ENCODE peak calls at places on chromosome 15, in six cellular contexts. I, W, L, P, Y and B are unnamed samples. For H3K9me3, the result is how much of the 10 kb centered on the place peaks cover.

GRCh38 chr15:76328106-76328696 is 8.4 kb upstream of the ISL2 start:
- DNase-seq in I (no peak), P (no peak), W (no peak), L (no peak), Y (no peak), B (peak)

GRCh38 chr15:56734013-56734625 is 810 bp upstream of the ZNF280D start:
- DNase-seq in L (no peak), P (no peak), W (no peak), Y (peak), I (no peak), B (peak)

GRCh38 chr15:31376511-31376910 is 49.9 kb downstream of the KLF13 start:
- DNase-seq in P (no peak), W (no peak), I (no peak), Y (no peak), L (no peak), B (no peak)

GRCh38 chr15:76259392-76259791 is 51.9 kb downstream of the ETFA start:
- DNase-seq in W (no peak), L (no peak), Y (no peak), I (no peak), P (no peak), B (no peak)

GRCh38 chr15:83036253-83036652 is 24.8 kb upstream of the C15orf40 start:
- DNase-seq in W (no peak), Y (no peak), P (no peak), I (no peak), L (no peak), B (no peak)

GRCh38 chr15:51888593-51889195 is 59.2 kb downstream of the TMOD3 start:
- DNase-seq in L (no peak), I (no peak), W (no peak), Y (peak), P (peak), B (peak)

GRCh38 chr15:80384442-80384841 is 19.7 kb upstream of the ARNT2 start:
- DNase-seq in W (no peak), I (no peak), L (no peak), P (peak), Y (no peak), B (no peak)

GRCh38 chr15:38883987-38884386 is 319.4 kb upstream of the RASGRP1 start:
- DNase-seq in I (no peak), Y (no peak), L (no peak), P (peak), W (no peak), B (no peak)

GRCh38 chr15:92069308-92070244 is 216.1 kb downstream of the SLCO3A1 start:
- DNase-seq in L (no peak), P (no peak), I (no peak), Y (peak), W (peak), B (peak)

GRCh38 chr15:70503798-70504304 is 259.5 kb downstream of the UACA start:
- DNase-seq in L (no peak), Y (no peak), P (no peak), W (no peak), I (no peak), B (no peak)

GRCh38 chr15:67066041-67067021 is 929 bp downstream of the SMAD3 start:
- DNase-seq in W (no peak), I (no peak), Y (peak), P (peak), L (no peak), B (no peak)

GRCh38 chr15:70023064-70023768 is 74.5 kb downstream of the TLE3 start:
- DNase-seq in W (peak), I (no peak), Y (peak), L (no peak), P (no peak), B (no peak)

GRCh38 chr15:68481321-68481720 is 49.4 kb upstream of the ITGA11 start:
- DNase-seq in L (no peak), I (no peak), P (no peak), Y (no peak), W (no peak), B (no peak)

GRCh38 chr15:90883526-90883931 is 775 bp upstream of the FES start:
- DNase-seq in W (no peak), Y (no peak), I (no peak), L (no peak), P (no peak), B (no peak)

GRCh38 chr15:47496343-47497185 is 220.7 kb upstream of the SEMA6D start:
- DNase-seq in I (no peak), L (no peak), W (no peak), Y (no peak), P (no peak), B (no peak)

GRCh38 chr15:31265090-31265870 is 61.4 kb upstream of the KLF13 start:
- DNase-seq in I (no peak), L (peak), W (no peak), P (no peak), Y (no peak), B (no peak)

GRCh38 chr15:96338772-96339661 is 8.5 kb downstream of the NR2F2 start:
- DNase-seq in W (no peak), I (no peak), P (no peak), Y (no peak), L (peak), B (no peak)

GRCh38 chr15:98315951-98316350 is 332.4 kb upstream of the IGF1R start:
- DNase-seq in Y (no peak), W (no peak), I (no peak), P (no peak), L (no peak), B (no peak)

GRCh38 chr15:34070003-34070402 is 31.0 kb upstream of the AVEN start:
- DNase-seq in I (no peak), W (no peak), L (no peak), P (no peak), Y (peak), B (peak)

GRCh38 chr15:77603616-77604406 is 28.9 kb downstream of the LINGO1 start:
- DNase-seq in P (peak), Y (no peak), L (no peak), W (no peak), I (no peak), B (no peak)

GRCh38 chr15:57551717-57552677 is 39.7 kb upstream of the MYZAP start:
- DNase-seq in L (peak), W (peak), Y (no peak), I (no peak), P (no peak), B (peak)

GRCh38 chr15:27638950-27639349 is 460.2 kb downstream of the OCA2 start:
- DNase-seq in L (no peak), P (peak), Y (no peak), I (no peak), W (no peak), B (no peak)

GRCh38 chr15:38455096-38455495 is 1.2 kb downstream of the FAM98B start:
- DNase-seq in I (no peak), W (no peak), L (no peak), P (no peak), Y (peak), B (no peak)

GRCh38 chr15:78691167-78691872 is 50.3 kb upstream of the CHRNB4 start:
- DNase-seq in P (no peak), L (no peak), Y (no peak), W (no peak), I (no peak), B (no peak)

GRCh38 chr15:100627789-100628395 is 25.5 kb downstream of the ASB7 start:
- DNase-seq in Y (peak), P (peak), I (peak), W (peak), L (peak), B (peak)

GRCh38 chr15:101657968-101658784 is 6.0 kb upstream of the TM2D3 start:
- DNase-seq in W (no peak), L (no peak), Y (peak), I (no peak), P (no peak), B (no peak)

GRCh38 chr15:92393994-92394326 is 279 bp downstream of the ST8SIA2 start:
- DNase-seq in L (no peak), Y (no peak), I (no peak), P (no peak), W (no peak), B (no peak)

GRCh38 chr15:89822951-89823701 is 8.5 kb upstream of the ANPEP start:
- DNase-seq in P (peak), Y (no peak), W (no peak), L (no peak), I (no peak), B (no peak)

GRCh38 chr15:89823836-89824606 is 9.4 kb upstream of the ANPEP start:
- DNase-seq in P (peak), I (no peak), Y (no peak), L (no peak), W (no peak), B (no peak)

GRCh38 chr15:89826671-89827655 is 12.3 kb upstream of the ANPEP start:
- DNase-seq in I (no peak), W (no peak), L (no peak), P (peak), Y (no peak), B (no peak)

GRCh38 chr15:89824607-89824867 is 9.9 kb upstream of the ANPEP start:
- DNase-seq in L (no peak), I (no peak), P (no peak), W (no peak), Y (no peak), B (no peak)

DNA sequence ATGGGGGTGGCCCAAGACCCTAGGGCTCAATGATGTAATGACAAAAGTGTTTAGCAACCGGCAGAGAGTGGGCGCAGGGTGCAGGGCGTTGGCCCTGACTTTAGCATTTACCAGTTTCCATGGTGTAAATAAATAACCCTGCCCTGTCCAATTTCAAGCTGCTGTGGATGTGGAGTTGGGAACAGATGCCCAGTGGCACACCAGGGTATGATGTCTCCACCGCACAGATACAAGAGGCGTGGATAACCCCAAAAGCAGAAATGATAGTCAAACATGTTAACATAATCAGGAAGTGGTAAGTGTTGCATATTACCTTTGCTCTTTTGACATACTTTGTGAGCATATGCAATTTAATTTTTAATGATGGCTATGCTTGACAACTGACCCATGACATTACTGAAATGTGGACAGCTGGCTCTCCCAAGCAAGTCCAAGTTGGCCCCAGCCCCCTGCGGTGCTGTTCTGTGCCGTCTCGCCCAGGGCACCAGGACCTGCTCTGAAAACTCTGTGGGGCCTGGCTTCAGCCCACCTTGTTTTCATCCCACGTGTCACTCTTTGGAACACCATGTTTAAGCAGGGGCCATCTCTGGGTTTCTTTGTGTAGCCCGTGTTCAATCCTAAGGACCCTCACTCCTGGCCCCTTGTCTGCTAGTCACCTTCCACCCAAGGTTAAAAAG is 10.8 kb upstream of the ANPEP start:
- DNase-seq in P (no peak), W (no peak), L (no peak), I (no peak), Y (no peak), B (no peak)
- H3K9me3 ChIP-seq in P (under half), W (under half), L (under half), I (under half), Y (under half), B (under half)

GRCh38 chr15:85398822-85399221 is 18.4 kb downstream of the AKAP13 start:
- DNase-seq in P (no peak), Y (no peak), I (no peak), W (no peak), L (no peak), B (no peak)

GRCh38 chr15:85401108-85401765 is 20.8 kb downstream of the AKAP13 start:
- DNase-seq in L (no peak), W (no peak), P (no peak), I (no peak), Y (no peak), B (no peak)

GRCh38 chr15:85397926-85398325 is 17.5 kb downstream of the AKAP13 start:
- DNase-seq in I (no peak), Y (no peak), W (no peak), P (no peak), L (no peak), B (no peak)

GRCh38 chr15:85397151-85397550 is 16.7 kb downstream of the AKAP13 start:
- DNase-seq in L (no peak), W (no peak), I (no peak), P (no peak), Y (no peak), B (no peak)

GRCh38 chr15:85399627-85400026 is 19.2 kb downstream of the AKAP13 start:
- DNase-seq in Y (no peak), I (no peak), W (no peak), P (no peak), L (no peak), B (no peak)
- TF ChIP-seq REST in Y (no peak), I (no peak), W (no peak), P (no peak), L (no peak), B (no peak)

GRCh38 chr15:59376735-59377134 is 4.1 kb upstream of the MYO1E start:
- DNase-seq in L (no peak), I (no peak), Y (no peak), W (no peak), P (no peak), B (peak)
- TF ChIP-seq CTCF in L (no peak), I (no peak), Y (no peak), W (no peak), P (peak), B (peak)

DNA sequence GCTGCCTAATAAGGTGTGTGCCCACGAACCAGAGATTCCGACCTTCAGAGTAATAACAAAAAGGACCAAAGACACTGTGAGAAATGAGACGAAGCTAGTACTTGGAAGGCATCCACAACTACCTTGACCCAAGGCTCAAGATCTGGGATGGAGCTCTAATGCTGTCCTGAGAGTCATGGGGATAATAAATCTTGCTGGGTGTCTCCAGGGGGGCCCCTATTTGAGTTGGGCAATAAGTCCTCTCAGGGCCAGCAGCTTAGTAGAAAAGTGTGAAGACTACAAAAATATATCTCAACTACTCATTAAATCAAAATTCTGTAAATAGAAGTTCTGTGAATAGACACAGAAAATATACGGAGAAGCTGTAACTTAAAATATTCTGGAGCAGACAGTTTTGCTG is 2.9 kb upstream of the NDN start:
- DNase-seq in Y (no peak), I (no peak), P (no peak), L (no peak), W (no peak), B (no peak)
- H3K9me3 ChIP-seq in Y (under half), I (under half), P (under half), L (under half), W (under half), B (under half)

GRCh38 chr15:64246364-64247189 is 83.8 kb upstream of the PPIB start:
- DNase-seq in W (peak), P (no peak), Y (peak), L (peak), I (peak), B (peak)
- TF ChIP-seq REST in W (no peak), P (no peak), Y (no peak), L (no peak), I (no peak), B (no peak)

DNA sequence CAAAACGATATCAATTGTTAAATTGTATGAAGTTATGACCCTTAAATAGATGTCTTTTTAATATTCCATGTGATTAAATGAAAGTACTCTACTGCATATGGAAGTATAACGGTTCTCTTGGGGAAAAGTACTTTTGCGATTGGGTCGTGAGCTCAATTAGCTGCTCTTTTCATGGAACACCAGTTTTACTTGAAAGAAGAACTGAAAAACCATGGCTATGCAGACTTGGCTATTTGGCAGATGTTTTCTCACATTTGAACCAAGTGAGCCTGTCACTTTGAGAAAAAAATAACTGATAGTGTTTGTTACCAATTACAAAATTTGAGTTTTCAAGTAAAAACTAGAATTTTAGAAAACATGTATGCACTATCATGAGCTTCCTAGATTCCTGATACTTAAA is 5.9 kb upstream of the INAFM2 start:
- DNase-seq in Y (no peak), L (no peak), I (no peak), W (no peak), P (no peak), B (no peak)
- TF ChIP-seq CTCF in Y (no peak), L (no peak), I (no peak), W (no peak), P (no peak), B (no peak)

GRCh38 chr15:22262613-22263020 is 182.3 kb downstream of the OR4M2 start:
- DNase-seq in L (no peak), I (no peak), P (no peak), W (no peak), Y (no peak), B (peak)

GRCh38 chr15:22259881-22260421 is 179.6 kb downstream of the OR4M2 start:
- DNase-seq in L (no peak), I (no peak), P (no peak), W (no peak), Y (no peak), B (no peak)

GRCh38 chr15:22265056-22265945 is 185.0 kb downstream of the OR4M2 start:
- DNase-seq in P (no peak), L (no peak), I (no peak), W (no peak), Y (no peak), B (no peak)

GRCh38 chr15:22265961-22266360 is 185.6 kb downstream of the OR4M2 start:
- DNase-seq in P (no peak), L (no peak), W (no peak), Y (no peak), I (no peak), B (no peak)

DNA sequence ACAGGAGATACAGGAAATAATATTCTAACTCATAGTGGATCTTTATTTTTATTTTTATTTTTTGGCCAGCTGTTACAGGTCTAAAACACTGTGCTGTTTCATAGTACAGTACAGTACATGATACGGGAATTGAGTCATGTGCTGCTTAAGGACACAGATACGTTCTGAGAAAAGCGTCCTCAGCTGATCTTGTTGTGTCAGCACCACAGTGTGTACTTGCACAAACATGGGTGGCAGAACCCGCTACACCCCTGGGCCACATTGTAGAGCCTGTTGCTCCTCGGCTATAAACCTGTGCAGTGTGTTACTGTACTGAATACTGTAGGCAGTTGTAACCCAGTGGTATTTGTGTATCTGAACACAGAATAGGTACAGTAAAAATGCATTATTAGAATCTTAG is 183.4 kb downstream of the OR4M2 start:
- DNase-seq in Y (no peak), I (no peak), P (no peak), L (no peak), W (no peak), B (no peak)
- H3K9me3 ChIP-seq in Y (under half), I (under half), P (under half), L (under half), W (under half), B (under half)

GRCh38 chr15:25176991-25177954 is 222.5 kb downstream of the SNRPN start:
- DNase-seq in P (peak), I (no peak), Y (no peak), W (no peak), L (no peak), B (no peak)

GRCh38 chr15:25177955-25178801 is 223.4 kb downstream of the SNRPN start:
- DNase-seq in I (no peak), Y (no peak), W (no peak), P (no peak), L (no peak), B (no peak)

GRCh38 chr15:25179673-25180511 is 225.1 kb downstream of the SNRPN start:
- DNase-seq in Y (no peak), W (no peak), P (no peak), I (no peak), L (no peak), B (no peak)

GRCh38 chr15:25180606-25181289 is 226.0 kb downstream of the SNRPN start:
- DNase-seq in W (no peak), I (no peak), Y (no peak), L (no peak), P (no peak), B (no peak)

GRCh38 chr15:25178835-25179672 is 224.3 kb downstream of the SNRPN start:
- DNase-seq in W (no peak), P (no peak), Y (no peak), L (no peak), I (no peak), B (no peak)
- TF ChIP-seq REST in W (no peak), P (no peak), Y (no peak), L (no peak), I (no peak), B (no peak)

GRCh38 chr15:74783072-74783807 is 1.4 kb downstream of the CSK start:
- DNase-seq in P (peak), Y (peak), W (no peak), L (no peak), I (no peak), B (no peak)

GRCh38 chr15:74784426-74784825 is 2.5 kb downstream of the CSK start:
- DNase-seq in W (no peak), Y (no peak), I (no peak), P (no peak), L (no peak), B (no peak)

GRCh38 chr15:74782596-74783071 is 754 bp downstream of the CSK start:
- DNase-seq in P (no peak), W (no peak), I (no peak), L (no peak), Y (no peak), B (no peak)

GRCh38 chr15:74784854-74785715 is 3.2 kb downstream of the CSK start:
- DNase-seq in I (no peak), Y (no peak), L (no peak), W (no peak), P (no peak), B (no peak)

GRCh38 chr15:74783808-74784175 is 1.9 kb downstream of the CSK start:
- DNase-seq in Y (no peak), L (no peak), P (no peak), I (no peak), W (no peak), B (no peak)
- TF ChIP-seq CTCF in Y (no peak), L (no peak), P (no peak), I (no peak), W (no peak), B (no peak)

DNA sequence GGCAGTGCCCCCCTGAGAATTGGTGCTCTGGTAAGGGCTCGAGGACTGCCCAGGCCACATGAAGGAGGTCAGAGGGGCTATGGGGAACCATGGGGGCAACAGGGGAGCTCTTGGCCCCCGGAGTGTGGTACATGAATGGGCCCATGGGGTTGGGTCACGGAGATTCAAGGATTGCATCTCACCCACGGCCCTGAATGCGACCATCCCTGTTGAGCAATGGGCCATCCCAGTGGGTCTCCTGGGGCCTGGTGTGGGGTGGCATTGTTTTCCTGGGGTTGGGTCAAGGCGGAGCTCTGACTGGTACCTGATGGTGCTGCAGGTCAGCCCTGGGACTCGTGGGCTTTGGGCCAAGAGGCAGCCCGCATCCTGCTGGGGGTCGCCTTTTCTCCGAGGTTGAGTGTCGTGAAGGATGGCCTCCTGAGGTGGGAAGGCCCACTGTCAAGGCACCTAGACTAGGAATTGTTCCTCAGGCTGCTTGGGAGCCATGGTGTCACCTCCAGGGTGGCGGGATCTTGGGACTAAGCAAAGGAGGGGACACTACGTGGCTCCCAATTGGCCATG is 198.3 kb downstream of the UBE3A start:
- DNase-seq in W (no peak), Y (no peak), I (no peak), L (no peak), P (no peak), B (no peak)
- H3K9me3 ChIP-seq in W (under half), Y (under half), I (under half), L (half or more), P (under half), B (under half)